ENCODE peak calls at places on chromosomes 5 and 9, in eight cellular contexts. A is GM23338; H is keratinocyte; Z is A549; W is upper lobe of left lung; Q is esophagus squamous epithelium; B is GM23248; U is CD8-positive, alpha-beta T cell. T is an unnamed sample.

GRCh38 chr5:125046838-125047237 is 300.4 kb upstream of the ZNF608 start:
- DNase-seq in A (no peak), H (no peak), Z (no peak), W (no peak), Q (no peak), B (no peak), U (no peak), T (no peak)

GRCh38 chr9:110476251-110476650 is 103.3 kb downstream of the SVEP1 start:
- DNase-seq in A (peak; percentile 21), H (no peak), Z (no peak), W (no peak), Q (no peak), B (no peak), U (no peak), T (no peak)

GRCh38 chr5:42985129-42986037 is 54.7 kb downstream of the ANXA2R start:
- DNase-seq in A (no peak), H (no peak), Z (no peak), W (no peak), Q (no peak), B (peak; percentile 85), U (no peak), T (no peak)

GRCh38 chr5:150429410-150429873 is 16.7 kb upstream of the CD74 start:
- DNase-seq in A (no peak), H (no peak), Z (no peak), W (no peak), Q (no peak), B (no peak), U (no peak), T (no peak)

GRCh38 chr9:77013186-77013931 is 6.1 kb upstream of the FOXB2 start:
- DNase-seq in A (no peak), H (no peak), Z (no peak), W (no peak), Q (no peak), B (no peak), U (no peak), T (no peak)

GRCh38 chr5:138900281-138900965 is 25.3 kb upstream of the LRRTM2 start:
- DNase-seq in A (no peak), H (no peak), Z (no peak), W (no peak), Q (no peak), B (peak; percentile 45), U (no peak), T (no peak)

GRCh38 chr9:134333234-134333873 is 7.1 kb downstream of the RXRA start:
- DNase-seq in A (no peak), H (no peak), Z (no peak), W (peak; percentile 50), Q (no peak), B (peak; percentile 46), U (no peak), T (no peak)

GRCh38 chr9:104950838-104951237 is 22.9 kb upstream of the ABCA1 start:
- DNase-seq in A (no peak), H (no peak), Z (no peak), W (no peak), Q (no peak), B (peak; percentile 23), U (no peak), T (no peak)

GRCh38 chr9:131273146-131273545 is 3.2 kb downstream of the FAM78A start:
- DNase-seq in A (no peak), H (no peak), Z (no peak), W (peak; percentile 54), Q (no peak), B (no peak), U (no peak), T (no peak)

GRCh38 chr5:61625682-61626620 is 293.9 kb downstream of the ZSWIM6 start:
- DNase-seq in A (peak; percentile 81), H (no peak), Z (peak; percentile 66), W (peak; percentile 88), Q (no peak), B (peak; percentile 66), U (peak; percentile 7), T (peak; percentile 88)

GRCh38 chr9:4062966-4063365 is 236.9 kb downstream of the GLIS3 start:
- DNase-seq in A (no peak), H (no peak), Z (no peak), W (no peak), Q (no peak), B (peak; percentile 32), U (no peak), T (no peak)

GRCh38 chr9:125479846-125480615 is 218.4 kb downstream of the GAPVD1 start:
- DNase-seq in A (peak; percentile 36), H (no peak), Z (no peak), W (no peak), Q (no peak), B (no peak), U (no peak), T (no peak)

GRCh38 chr5:179746872-179747271 is 14.2 kb downstream of the MAML1 start:
- DNase-seq in A (no peak), H (no peak), Z (no peak), W (no peak), Q (no peak), B (no peak), U (no peak), T (no peak)

GRCh38 chr9:89039092-89039465 is 47.8 kb downstream of the S1PR3 start:
- DNase-seq in A (no peak), H (no peak), Z (no peak), W (no peak), Q (no peak), B (no peak), U (no peak), T (no peak)

GRCh38 chr9:3526903-3527652 is 1.3 kb upstream of the RFX3 start:
- DNase-seq in A (peak; percentile 73), H (no peak), Z (peak; percentile 49), W (peak; percentile 21), Q (no peak), B (peak; percentile 47), U (no peak), T (no peak)

GRCh38 chr5:170145462-170145861 is 39.8 kb downstream of the FOXI1 start:
- DNase-seq in A (no peak), H (no peak), Z (peak; percentile 37), W (no peak), Q (no peak), B (no peak), U (no peak), T (no peak)

GRCh38 chr5:88687253-88687955 is 195.6 kb downstream of the MEF2C start:
- DNase-seq in A (peak; percentile 34), H (no peak), Z (no peak), W (no peak), Q (no peak), B (no peak), U (no peak), T (no peak)

GRCh38 chr5:171757853-171758535 is 27.6 kb upstream of the SMIM23 start:
- DNase-seq in A (no peak), H (peak; percentile 90), Z (peak; percentile 78), W (no peak), Q (no peak), B (peak; percentile 91), U (no peak), T (no peak)

GRCh38 chr5:178637356-178638069 is 10.7 kb upstream of the CLK4 start:
- DNase-seq in A (no peak), H (no peak), Z (no peak), W (no peak), Q (no peak), B (no peak), U (no peak), T (no peak)

GRCh38 chr9:91089405-91090131 is 272.1 kb downstream of the AUH start:
- DNase-seq in A (peak; percentile 22), H (no peak), Z (peak; percentile 59), W (peak; percentile 56), Q (no peak), B (peak; percentile 67), U (no peak), T (no peak)

GRCh38 chr5:127358782-127359181 is 68.2 kb downstream of the MEGF10 start:
- DNase-seq in A (no peak), H (no peak), Z (no peak), W (no peak), Q (no peak), B (peak; percentile 79), U (no peak), T (no peak)

GRCh38 chr5:56012281-56012963 is 17.7 kb upstream of the IL6ST start:
- DNase-seq in A (no peak), H (no peak), Z (no peak), W (peak; percentile 22), Q (no peak), B (peak; percentile 75), U (peak; percentile 9), T (no peak)

DNA sequence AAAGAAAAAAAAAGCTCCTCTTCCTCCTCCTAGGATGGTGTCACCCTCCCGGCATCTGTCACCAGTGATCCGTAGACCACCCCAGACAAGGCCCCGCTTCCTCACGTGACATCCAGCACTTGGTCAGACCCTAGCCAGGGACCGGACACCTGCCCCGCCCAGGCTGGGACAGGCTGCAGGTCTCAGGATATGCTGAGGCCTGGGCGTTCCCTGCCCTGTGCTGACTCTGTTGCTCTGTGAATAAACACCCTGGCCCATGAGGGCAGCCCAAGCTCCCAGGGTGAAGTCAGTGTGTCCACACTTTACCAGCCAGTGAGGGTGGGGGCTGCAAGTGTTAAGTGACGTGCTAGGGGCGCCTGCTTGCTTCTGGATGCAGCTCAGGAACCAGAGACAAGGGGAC is 5.6 kb downstream of the EDF1 start:
- DNase-seq in A (no peak), H (no peak), Z (no peak), W (no peak), Q (no peak), B (no peak), U (no peak), T (no peak)
- H3K4me1 ChIP-seq in A (peaks cover 3% of the 10 kb centered on the region), H (peaks cover 5% of the 10 kb centered on the region), Z (peaks cover 70% of the 10 kb centered on the region), W (peaks cover 15% of the 10 kb centered on the region), Q (peaks cover 62% of the 10 kb centered on the region), B (peaks cover 9% of the 10 kb centered on the region), U (peaks cover 9% of the 10 kb centered on the region), T (no peaks in the 10 kb centered on the region)

GRCh38 chr5:10595305-10595677 is 31.4 kb downstream of the ANKRD33B start:
- DNase-seq in A (no peak), H (no peak), Z (no peak), W (peak; percentile 6), Q (no peak), B (peak; percentile 83), U (no peak), T (no peak)
- H3K4me3 ChIP-seq in A (no peak overlapping the region), H (peak overlapping the region; percentile 18), Z (peak overlapping the region; percentile 16), W (no peak overlapping the region), Q (no peak overlapping the region), B (peak overlapping the region; percentile 57), U (no peak overlapping the region), T (no peak overlapping the region)

DNA sequence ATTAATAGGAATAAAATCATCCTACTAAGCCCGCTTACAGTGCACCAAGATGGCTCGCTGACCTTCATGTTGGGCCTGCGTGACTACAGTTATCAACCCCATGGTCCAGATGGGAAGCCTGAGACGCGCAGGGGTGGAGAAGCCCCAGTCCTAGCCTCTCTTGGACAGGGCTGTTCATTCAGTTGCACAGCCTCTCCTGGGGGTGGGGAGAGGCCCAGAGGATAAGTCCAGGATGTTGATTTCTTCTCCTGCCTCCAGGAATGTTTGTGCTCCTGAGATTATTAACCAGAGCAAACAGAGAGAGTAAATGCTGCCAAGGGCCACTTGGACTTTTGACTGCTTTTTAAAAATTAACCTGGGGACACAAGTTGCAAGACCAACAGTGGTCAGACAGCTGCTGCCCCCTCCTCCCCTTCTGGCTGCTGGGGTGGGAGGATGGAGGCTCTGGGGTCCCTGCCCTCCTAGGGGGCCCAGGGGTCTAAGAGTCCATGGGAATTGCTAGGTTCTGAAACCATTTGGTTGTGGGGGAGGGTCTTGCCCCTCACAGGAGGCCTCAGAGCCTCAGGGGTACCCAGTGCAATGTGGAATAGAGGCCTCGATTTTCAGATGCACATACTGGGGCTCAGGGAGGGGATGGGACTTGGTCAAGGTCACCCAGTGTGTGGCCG is 2.8 kb upstream of the AMBP start:
- DNase-seq in A (no peak), H (no peak), Z (peak; percentile 94), W (peak; percentile 65), Q (no peak), B (no peak), U (no peak), T (no peak)
- H3K27ac ChIP-seq in A (no peak overlapping the region), H (no peak overlapping the region), Z (peak overlapping the region; percentile 94), W (no peak overlapping the region), Q (no peak overlapping the region), B (no peak overlapping the region), U (no peak overlapping the region), T (no peak overlapping the region)

GRCh38 chr5:157215826-157216167 is 35.2 kb downstream of the ITK start:
- DNase-seq in A (no peak), H (no peak), Z (no peak), W (peak; percentile 22), Q (no peak), B (no peak), U (no peak), T (no peak)
- H3K4me1 ChIP-seq in A (no peaks in the 10 kb centered on the region), H (no peaks in the 10 kb centered on the region), Z (no peaks in the 10 kb centered on the region), W (no peaks in the 10 kb centered on the region), Q (no peaks in the 10 kb centered on the region), B (no peaks in the 10 kb centered on the region), U (peaks cover 98% of the 10 kb centered on the region), T (no peaks in the 10 kb centered on the region)

T was measured in aorta.